ENCODE peak calls at places on chromosomes 12 and 14, in seven cellular contexts. K, F, N, X, G, V and R are unnamed samples.

GRCh38 chr14:51285102-51285501 is 45.1 kb downstream of the TMX1 start:
- DNase-seq in K (no peak), F (no peak), N (no peak), X (no peak), G (no peak), V (no peak), R (no peak)

GRCh38 chr12:62256408-62257079 is 3.7 kb upstream of the USP15 start:
- DNase-seq in K (peak; percentile 38), F (no peak), N (no peak), X (no peak), G (no peak), V (no peak), R (no peak)

GRCh38 chr14:91367173-91368171 is 50.1 kb downstream of the CCDC88C start:
- DNase-seq in K (no peak), F (no peak), N (no peak), X (no peak), G (no peak), V (no peak), R (no peak)

GRCh38 chr12:49201595-49202295 is 12.9 kb upstream of the TUBA1A start:
- DNase-seq in K (no peak), F (no peak), N (no peak), X (peak; percentile 37), G (peak; percentile 23), V (peak; percentile 54), R (no peak)

GRCh38 chr14:44963775-44964380 is 1.9 kb downstream of the TOGARAM1 start:
- DNase-seq in K (peak; percentile 14), F (no peak), N (no peak), X (no peak), G (no peak), V (peak; percentile 51), R (no peak)

GRCh38 chr12:6363330-6364036 is 11.9 kb downstream of the SCNN1A start:
- DNase-seq in K (peak; percentile 82), F (no peak), N (peak; percentile 73), X (peak; percentile 80), G (peak; percentile 77), V (peak; percentile 74), R (no peak)

GRCh38 chr12:132003846-132004245 is 54.1 kb downstream of the EP400 start:
- DNase-seq in K (no peak), F (peak; percentile 61), N (no peak), X (no peak), G (no peak), V (no peak), R (no peak)

GRCh38 chr12:57477710-57478681 is 1.7 kb downstream of the ARHGAP9 start:
- DNase-seq in K (no peak), F (no peak), N (no peak), X (no peak), G (no peak), V (no peak), R (no peak)

GRCh38 chr12:47818382-47818700 is 1.4 kb downstream of the HDAC7 start:
- DNase-seq in K (no peak), F (no peak), N (no peak), X (no peak), G (no peak), V (no peak), R (no peak)

GRCh38 chr14:105476937-105477658 is 2.5 kb downstream of the CRIP2 start:
- DNase-seq in K (no peak), F (no peak), N (no peak), X (no peak), G (peak; percentile 82), V (no peak), R (no peak)

DNA sequence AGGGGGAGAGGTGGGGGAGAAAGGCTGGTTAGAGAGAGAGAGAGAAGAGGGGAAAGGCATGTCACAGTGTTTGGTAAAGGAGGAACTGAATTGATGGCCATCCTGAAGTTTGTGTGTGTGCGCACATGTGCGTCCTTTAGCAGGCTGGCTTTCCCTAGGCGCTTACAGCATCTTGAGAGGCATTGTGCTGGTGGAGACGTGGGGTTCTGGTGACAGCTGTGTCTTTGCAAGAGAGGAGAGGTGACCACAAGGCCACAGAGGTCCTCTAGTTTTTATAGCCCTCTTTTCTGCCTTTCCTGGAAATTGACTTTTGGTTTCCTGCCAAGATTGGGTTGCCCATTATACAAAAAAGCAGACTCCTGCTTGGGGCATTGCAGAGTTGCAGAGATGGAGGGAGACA is 662.0 kb downstream of the VRK1 start:
- DNase-seq in K (no peak), F (no peak), N (no peak), X (no peak), G (no peak), V (no peak), R (no peak)
- H3K4me3 ChIP-seq in K (peak overlapping the region; percentile 27), F (no peak overlapping the region), N (no peak overlapping the region), X (no peak overlapping the region), G (peak overlapping the region; percentile 34), V (peak overlapping the region; percentile 42), R (peak overlapping the region; percentile 60)

GRCh38 chr14:77087631-77088030 is 10.4 kb upstream of the CIPC start:
- DNase-seq in K (no peak), F (no peak), N (no peak), X (no peak), G (no peak), V (no peak), R (no peak)

GRCh38 chr14:77086017-77086727 is 11.9 kb upstream of the CIPC start:
- DNase-seq in K (no peak), F (no peak), N (peak; percentile 46), X (no peak), G (no peak), V (peak; percentile 62), R (no peak)

GRCh38 chr14:77086951-77087350 is 11.1 kb upstream of the CIPC start:
- DNase-seq in K (no peak), F (no peak), N (no peak), X (no peak), G (no peak), V (no peak), R (no peak)

GRCh38 chr14:77088219-77088618 is 9.8 kb upstream of the CIPC start:
- DNase-seq in K (peak; percentile 60), F (no peak), N (no peak), X (no peak), G (no peak), V (peak; percentile 49), R (no peak)

DNA sequence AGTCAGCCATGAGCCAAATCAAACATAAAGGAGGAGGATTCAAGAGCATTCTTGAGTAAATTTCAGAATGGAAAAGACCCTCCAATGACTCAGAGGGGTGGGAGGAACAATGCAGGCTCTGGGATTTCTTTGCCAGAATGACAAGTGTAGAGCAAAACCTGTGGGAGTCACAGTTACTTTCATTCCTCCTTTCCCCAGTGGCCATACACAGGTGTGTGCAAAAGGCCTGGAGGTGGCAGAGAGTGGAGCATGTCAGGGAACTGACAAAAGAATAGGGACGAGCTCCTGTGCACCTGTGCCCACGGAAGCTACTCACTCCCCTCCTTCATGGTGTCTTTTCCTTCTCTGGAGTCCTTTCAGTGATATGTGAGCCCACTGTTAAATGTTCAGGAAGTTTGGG is 9.4 kb upstream of the CIPC start:
- DNase-seq in K (no peak), F (no peak), N (no peak), X (no peak), G (no peak), V (no peak), R (no peak)
- H3K4me3 ChIP-seq in K (no peak overlapping the region), F (no peak overlapping the region), N (no peak overlapping the region), X (no peak overlapping the region), G (no peak overlapping the region), V (no peak overlapping the region), R (no peak overlapping the region)

GRCh38 chr12:24947541-24948451 is 1.1 kb downstream of the BCAT1 start:
- DNase-seq in K (no peak), F (no peak), N (no peak), X (no peak), G (no peak), V (peak; percentile 40), R (no peak)

GRCh38 chr12:24948452-24948815 is 467 bp downstream of the BCAT1 start:
- DNase-seq in K (peak; percentile 36), F (no peak), N (peak; percentile 12), X (peak; percentile 19), G (no peak), V (peak; percentile 45), R (no peak)

GRCh38 chr12:24948816-24949722 is at the start of gene BCAT1:
- DNase-seq in K (peak; percentile 84), F (peak; percentile 49), N (peak; percentile 67), X (peak; percentile 74), G (peak; percentile 55), V (peak; percentile 87), R (peak; percentile 18)

GRCh38 chr12:24952389-24952788 is 3.5 kb upstream of the BCAT1 start:
- DNase-seq in K (no peak), F (no peak), N (no peak), X (no peak), G (no peak), V (no peak), R (no peak)

DNA sequence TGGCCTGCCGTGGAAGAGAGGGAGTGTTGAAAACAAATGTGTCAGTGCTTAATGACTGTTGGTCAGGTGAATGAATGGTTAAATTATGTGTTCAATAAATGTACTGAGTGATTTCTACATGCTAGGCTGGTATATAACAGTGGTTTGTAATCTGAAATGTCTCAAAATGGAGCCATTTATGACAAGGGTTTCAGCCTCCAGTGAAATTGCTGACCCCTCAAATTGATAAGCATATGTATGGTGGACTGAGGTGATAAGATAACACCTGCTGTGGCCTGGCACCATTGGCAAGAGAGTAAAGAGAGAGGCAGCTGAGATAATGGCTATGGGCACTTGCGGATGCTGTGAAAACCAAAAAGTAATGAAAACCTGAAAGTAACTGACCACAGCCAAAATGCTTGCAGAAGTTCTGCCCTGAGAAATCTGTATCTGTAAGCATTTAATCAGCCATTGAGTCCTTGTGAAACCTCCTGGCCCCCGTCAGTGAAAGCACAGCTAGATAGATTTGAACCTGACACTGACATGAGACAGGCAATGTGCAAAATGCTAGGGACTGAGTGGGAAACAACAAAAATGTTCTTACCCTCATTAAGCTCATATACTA is 1.4 kb upstream of the BCAT1 start:
- DNase-seq in K (no peak), F (no peak), N (peak; percentile 46), X (no peak), G (no peak), V (no peak), R (no peak)
- H3K4me3 ChIP-seq in K (no peak overlapping the region), F (no peak overlapping the region), N (no peak overlapping the region), X (no peak overlapping the region), G (no peak overlapping the region), V (no peak overlapping the region), R (no peak overlapping the region)

GRCh38 chr12:104249017-104249416 is 33.4 kb downstream of the TXNRD1 start:
- DNase-seq in K (no peak), F (no peak), N (no peak), X (no peak), G (no peak), V (no peak), R (no peak)

GRCh38 chr12:104250366-104251125 is 35.0 kb downstream of the TXNRD1 start:
- DNase-seq in K (no peak), F (no peak), N (no peak), X (no peak), G (no peak), V (no peak), R (no peak)

GRCh38 chr12:104248444-104248843 is 32.9 kb downstream of the TXNRD1 start:
- DNase-seq in K (no peak), F (no peak), N (no peak), X (no peak), G (no peak), V (no peak), R (no peak)

GRCh38 chr12:104243971-104244370 is 28.4 kb downstream of the TXNRD1 start:
- DNase-seq in K (no peak), F (no peak), N (no peak), X (no peak), G (no peak), V (no peak), R (no peak)

DNA sequence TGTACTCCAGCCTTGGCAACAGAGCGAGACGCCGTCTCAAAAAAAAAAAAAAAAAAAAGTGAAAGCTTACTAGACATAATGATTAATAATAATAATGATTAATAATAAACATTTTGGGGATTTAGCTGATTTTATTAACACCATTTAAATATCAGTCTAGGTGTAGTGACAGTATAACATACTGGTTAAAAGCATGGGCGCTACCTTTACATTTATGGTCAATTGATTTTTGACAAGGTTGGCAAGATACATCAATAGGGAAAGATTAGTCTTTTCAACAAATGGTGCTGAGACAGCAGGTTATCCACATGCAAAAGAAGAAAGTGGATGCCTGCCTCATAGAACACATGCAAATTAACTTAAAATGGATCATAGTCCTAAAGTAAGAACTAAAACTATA is 34.3 kb downstream of the TXNRD1 start:
- DNase-seq in K (no peak), F (no peak), N (no peak), X (no peak), G (no peak), V (no peak), R (no peak)
- H3K4me3 ChIP-seq in K (no peak overlapping the region), F (no peak overlapping the region), N (no peak overlapping the region), X (no peak overlapping the region), G (no peak overlapping the region), V (no peak overlapping the region), R (no peak overlapping the region)